ENCODE peak calls at places on chromosomes 6 and 20, in four cellular contexts. M is Ammon's horn, J is EH, T is hippocampal formation. E is an unnamed sample.
A peak's percentile ranks its signal among the peaks of the same experiment; 100 is the strongest.

GRCh38 chr6:107488875-107489635 is 862 bp upstream of the SOBP start:
- DNase-seq in J (peak; percentile 17), T (peak; percentile 45), M (peak; percentile 48), E (peak; percentile 44)

GRCh38 chr6:154466971-154467679 is 43.4 kb downstream of the CNKSR3 start:
- DNase-seq in M (no peak), T (no peak), J (no peak), E (no peak)

GRCh38 chr6:46465294-46466165 is 25.7 kb downstream of the RCAN2 start:
- DNase-seq in M (no peak), T (no peak), J (no peak), E (no peak)

GRCh38 chr20:10649817-10650200 is 24.0 kb downstream of the JAG1 start:
- DNase-seq in T (no peak), J (peak; percentile 77), M (no peak), E (no peak)

GRCh38 chr20:33016581-33017109 is 9.1 kb downstream of the BPIFB2 start:
- DNase-seq in J (no peak), M (no peak), T (no peak), E (no peak)

GRCh38 chr6:113859349-113860164 is 2.4 kb downstream of the MARCKS start:
- DNase-seq in M (no peak), J (peak; percentile 61), T (peak; percentile 62), E (peak; percentile 53)

GRCh38 chr6:109826551-109826950 is 135.5 kb downstream of the FIG4 start:
- DNase-seq in M (no peak), T (no peak), J (no peak), E (no peak)

GRCh38 chr6:42704251-42704936 is 18.0 kb downstream of the PRPH2 start:
- DNase-seq in J (no peak), T (no peak), M (no peak), E (no peak)

GRCh38 chr6:44682987-44683779 is 295.7 kb downstream of the CDC5L start:
- DNase-seq in T (no peak), M (no peak), J (no peak), E (no peak)

GRCh38 chr20:37453288-37453687 is 67.8 kb upstream of the NNAT start:
- DNase-seq in M (no peak), T (no peak), J (peak; percentile 3), E (no peak)

GRCh38 chr6:15077006-15077405 is 168.9 kb upstream of the JARID2 start:
- DNase-seq in M (no peak), T (no peak), J (no peak), E (no peak)

GRCh38 chr6:43759926-43760798 is 9.8 kb upstream of the VEGFA start:
- DNase-seq in J (peak; percentile 19), M (no peak), T (no peak), E (no peak)

GRCh38 chr20:33702861-33703260 is 16.7 kb upstream of the E2F1 start:
- DNase-seq in T (peak; percentile 13), M (peak; percentile 63), J (no peak), E (peak; percentile 93)

GRCh38 chr6:52566853-52567279 is 10.0 kb downstream of the TRAM2 start:
- DNase-seq in T (no peak), M (no peak), J (peak; percentile 100), E (no peak)

GRCh38 chr6:72283571-72283970 is 338.3 kb upstream of the KCNQ5 start:
- DNase-seq in J (no peak), M (no peak), T (no peak), E (no peak)

GRCh38 chr6:131807644-131808459 is at the start of gene ENPP1:
- DNase-seq in T (peak; percentile 78), J (peak; percentile 74), M (peak; percentile 89), E (peak; percentile 62)

GRCh38 chr20:48006036-48006833 is 221.0 kb upstream of the SULF2 start:
- DNase-seq in T (no peak), M (no peak), J (peak; percentile 81), E (no peak)

GRCh38 chr6:132820629-132821381 is 6.4 kb downstream of the RPS12 start:
- DNase-seq in M (no peak), J (peak; percentile 44), T (no peak), E (no peak)

GRCh38 chr6:14665827-14666724 is 548.5 kb downstream of the CD83 start:
- DNase-seq in T (no peak), J (peak; percentile 97), M (no peak), E (no peak)

GRCh38 chr6:84768442-84769174 is 4.2 kb upstream of the TBX18 start:
- DNase-seq in T (no peak), J (no peak), M (no peak), E (no peak)

GRCh38 chr6:40349092-40349491 is 238.1 kb downstream of the LRFN2 start:
- DNase-seq in T (no peak), J (no peak), M (no peak), E (peak; percentile 62)

GRCh38 chr6:149499066-149499465 is 14.3 kb upstream of the ZC3H12D start:
- DNase-seq in T (no peak), M (no peak), J (peak; percentile 89), E (no peak)

GRCh38 chr6:52574709-52575489 is 2.0 kb downstream of the TRAM2 start:
- DNase-seq in M (no peak), T (no peak), J (peak; percentile 89), E (no peak)

GRCh38 chr6:155595264-155595663 is 139.6 kb upstream of the NOX3 start:
- DNase-seq in M (no peak), J (no peak), T (no peak), E (no peak)

GRCh38 chr20:19735446-19735845 is 22.6 kb upstream of the RIN2 start:
- DNase-seq in M (peak; percentile 69), T (no peak), J (peak; percentile 85), E (no peak)

GRCh38 chr6:48449002-48449401 is 338.0 kb upstream of the PTCHD4 start:
- DNase-seq in M (no peak), T (no peak), J (no peak), E (no peak)

GRCh38 chr20:50403565-50404418 is 106.4 kb upstream of the PTPN1 start:
- DNase-seq in J (no peak), M (no peak), T (no peak), E (no peak)

GRCh38 chr6:11634110-11634509 is 96.6 kb downstream of the TMEM170B start:
- DNase-seq in M (no peak), T (no peak), J (no peak), E (no peak)

GRCh38 chr20:44388466-44389023 is 33.0 kb downstream of the HNF4A start:
- DNase-seq in T (no peak), M (peak; percentile 69), J (peak; percentile 79), E (peak; percentile 31)

GRCh38 chr20:8428988-8429387 is 296.9 kb downstream of the PLCB1 start:
- DNase-seq in J (no peak), M (no peak), T (no peak), E (no peak)

GRCh38 chr20:5205348-5206210 is 78.8 kb downstream of the CDS2 start:
- DNase-seq in T (peak; percentile 71), M (peak; percentile 94), J (peak; percentile 82), E (peak; percentile 79)

GRCh38 chr20:47675190-47676142 is 109.8 kb downstream of the SULF2 start:
- DNase-seq in M (no peak), J (no peak), T (no peak), E (no peak)

GRCh38 chr20:9500121-9500911 is 14.1 kb upstream of the LAMP5 start:
- DNase-seq in M (peak; percentile 61), J (no peak), T (no peak), E (no peak)

GRCh38 chr20:13028001-13028400 is 19.2 kb downstream of the SPTLC3 start:
- DNase-seq in T (no peak), J (no peak), M (no peak), E (no peak)

GRCh38 chr6:138622967-138623366 is 123.7 kb upstream of the NHSL1 start:
- DNase-seq in J (no peak), T (no peak), M (no peak), E (no peak)

GRCh38 chr20:34310481-34311117 is 7.4 kb upstream of the AHCY start:
- DNase-seq in M (no peak), T (no peak), J (no peak), E (no peak)

E was measured in cerebellum.